ENCODE peak calls at places on chromosomes 3 and 15, in five cellular contexts. X is HCT116, G is GF-D8, P is mucosa of descending colon, N is neural crest cell. W is an unnamed sample.

GRCh38 chr15:57334257-57334656 is 42.0 kb upstream of the CGNL1 start:
- DNase-seq in X (no peak), P (no peak), N (no peak), G (no peak), W (peak)

GRCh38 chr3:81985996-81986723 is 224.7 kb upstream of the GBE1 start:
- DNase-seq in G (no peak), N (no peak), P (no peak), X (peak), W (no peak)

GRCh38 chr15:76100361-76100760 is 40.6 kb downstream of the TMEM266 start:
- DNase-seq in P (no peak), X (no peak), N (no peak), G (no peak), W (no peak)

GRCh38 chr15:51223771-51224229 is 114.6 kb downstream of the CYP19A1 start:
- DNase-seq in G (no peak), P (no peak), X (peak), N (no peak), W (peak)

GRCh38 chr3:50319181-50319871 is 3.2 kb downstream of the HYAL2 start:
- DNase-seq in N (no peak), X (no peak), G (no peak), P (no peak), W (no peak)

GRCh38 chr15:85504739-85505676 is 124.6 kb downstream of the AKAP13 start:
- DNase-seq in P (peak), N (peak), X (peak), G (no peak), W (peak)

GRCh38 chr3:146342971-146343370 is 92.1 kb upstream of the PLSCR4 start:
- DNase-seq in N (no peak), P (no peak), X (no peak), G (no peak), W (no peak)

GRCh38 chr3:120524171-120524923 is 71.8 kb upstream of the NDUFB4 start:
- DNase-seq in N (no peak), G (no peak), X (no peak), P (no peak), W (peak)

GRCh38 chr3:178084938-178085816 is 451.1 kb upstream of the KCNMB2 start:
- DNase-seq in G (no peak), X (no peak), N (peak), P (peak), W (no peak)

GRCh38 chr3:29153811-29154210 is 127.1 kb upstream of the RBMS3 start:
- DNase-seq in G (peak), X (no peak), P (no peak), N (no peak), W (no peak)

GRCh38 chr3:129230311-129231019 is 18.9 kb upstream of the COPG1 start:
- DNase-seq in N (no peak), G (peak), P (no peak), X (no peak), W (peak)

GRCh38 chr3:18572809-18573208 is 147.7 kb upstream of the SATB1 start:
- DNase-seq in G (no peak), P (no peak), N (no peak), X (no peak), W (no peak)

GRCh38 chr3:186839874-186840641 is 2.5 kb upstream of the ADIPOQ start:
- DNase-seq in G (peak), N (no peak), X (no peak), P (no peak), W (no peak)

GRCh38 chr3:172848910-172849309 is 98.4 kb downstream of the ECT2 start:
- DNase-seq in G (no peak), N (no peak), P (no peak), X (no peak), W (peak)

GRCh38 chr15:26974120-26974780 is 3.3 kb downstream of the GABRG3 start:
- DNase-seq in G (no peak), N (no peak), X (no peak), P (no peak), W (peak)

GRCh38 chr3:9279959-9280358 is 30.5 kb upstream of the SRGAP3 start:
- DNase-seq in X (no peak), P (no peak), N (peak), G (no peak), W (peak)

GRCh38 chr3:851098-851790 is 241.6 kb upstream of the CNTN6 start:
- DNase-seq in N (no peak), P (no peak), X (no peak), G (no peak), W (peak)

GRCh38 chr15:22979699-22980188 is 424 bp downstream of the CYFIP1 start:
- DNase-seq in N (no peak), X (no peak), P (peak), G (no peak), W (peak)

GRCh38 chr15:92316586-92317295 is 76.9 kb upstream of the ST8SIA2 start:
- DNase-seq in X (no peak), G (no peak), N (no peak), P (no peak), W (no peak)

GRCh38 chr3:22582291-22582690 is 620.8 kb upstream of the UBE2E2 start:
- DNase-seq in X (no peak), G (no peak), P (no peak), N (no peak), W (no peak)

GRCh38 chr15:68304611-68305337 is 27.2 kb downstream of the FEM1B start:
- DNase-seq in G (no peak), N (no peak), P (no peak), X (no peak), W (peak)

GRCh38 chr3:122233109-122233952 is 49.9 kb downstream of the CASR start:
- DNase-seq in P (peak), N (no peak), G (peak), X (no peak), W (no peak)

GRCh38 chr3:41640076-41640475 is 321.8 kb downstream of the ULK4 start:
- DNase-seq in N (no peak), G (no peak), X (no peak), P (no peak), W (peak)

GRCh38 chr3:133783762-133784161 is 21.9 kb upstream of the SRPRB start:
- DNase-seq in X (no peak), G (no peak), P (no peak), N (no peak), W (no peak)

GRCh38 chr3:6854184-6854583 is 6.7 kb upstream of the GRM7 start:
- DNase-seq in X (no peak), G (no peak), N (no peak), P (no peak), W (no peak)

GRCh38 chr3:137116619-137117018 is 158.8 kb downstream of the IL20RB start:
- DNase-seq in N (no peak), X (no peak), P (no peak), G (no peak), W (peak)

GRCh38 chr15:42144841-42145375 is 11.5 kb downstream of the PLA2G4F start:
- DNase-seq in G (no peak), N (no peak), X (no peak), P (no peak), W (no peak)

W was measured in bronchial epithelial cell.